ENCODE peak calls at places on chromosome 5, in five cellular contexts. One of them, this sample, is unnamed.

GRCh38 chr5:893711-894110 is 1.0 kb downstream of the TRIP13 start:
- DNase-seq in posterior vena cava: peak
- DNase-seq in iris pigment epithelial cell: no peak
- DNase-seq in stimulated activated CD4-positive, alpha-beta T cell treated with anti-CD3 and anti-CD28 coated beads, Interleukin-1b, Interleukin-23, amount 100 ng/mL, for 1 hour: no peak
- DNase-seq in GM20000: no peak
- DNase-seq in this sample: no peak

GRCh38 chr5:116234681-116235080 is 149.9 kb downstream of the COMMD10 start:
- DNase-seq in posterior vena cava: no peak
- DNase-seq in iris pigment epithelial cell: no peak
- DNase-seq in stimulated activated CD4-positive, alpha-beta T cell treated with anti-CD3 and anti-CD28 coated beads, Interleukin-1b, Interleukin-23, amount 100 ng/mL, for 1 hour: no peak
- DNase-seq in GM20000: no peak
- DNase-seq in this sample: no peak

GRCh38 chr5:147619281-147619680 is 109.4 kb upstream of the DPYSL3 start:
- DNase-seq in posterior vena cava: no peak
- DNase-seq in iris pigment epithelial cell: peak
- DNase-seq in stimulated activated CD4-positive, alpha-beta T cell treated with anti-CD3 and anti-CD28 coated beads, Interleukin-1b, Interleukin-23, amount 100 ng/mL, for 1 hour: no peak
- DNase-seq in GM20000: no peak
- DNase-seq in this sample: no peak

GRCh38 chr5:139955053-139955605 is 88.0 kb downstream of the NRG2 start:
- DNase-seq in posterior vena cava: no peak
- DNase-seq in iris pigment epithelial cell: no peak
- DNase-seq in stimulated activated CD4-positive, alpha-beta T cell treated with anti-CD3 and anti-CD28 coated beads, Interleukin-1b, Interleukin-23, amount 100 ng/mL, for 1 hour: no peak
- DNase-seq in GM20000: peak
- DNase-seq in this sample: no peak

GRCh38 chr5:132313378-132313777 is 19.2 kb downstream of the SLC22A4 start:
- DNase-seq in posterior vena cava: no peak
- DNase-seq in iris pigment epithelial cell: peak
- DNase-seq in stimulated activated CD4-positive, alpha-beta T cell treated with anti-CD3 and anti-CD28 coated beads, Interleukin-1b, Interleukin-23, amount 100 ng/mL, for 1 hour: no peak
- DNase-seq in GM20000: no peak
- DNase-seq in this sample: no peak

GRCh38 chr5:18141260-18141659 is 507.0 kb downstream of the TAF11L14 start:
- DNase-seq in posterior vena cava: no peak
- DNase-seq in iris pigment epithelial cell: no peak
- DNase-seq in stimulated activated CD4-positive, alpha-beta T cell treated with anti-CD3 and anti-CD28 coated beads, Interleukin-1b, Interleukin-23, amount 100 ng/mL, for 1 hour: no peak
- DNase-seq in GM20000: no peak
- DNase-seq in this sample: no peak

GRCh38 chr5:157558089-157558595 is 17.4 kb downstream of the ADAM19 start:
- DNase-seq in posterior vena cava: no peak
- DNase-seq in iris pigment epithelial cell: peak
- DNase-seq in stimulated activated CD4-positive, alpha-beta T cell treated with anti-CD3 and anti-CD28 coated beads, Interleukin-1b, Interleukin-23, amount 100 ng/mL, for 1 hour: no peak
- DNase-seq in GM20000: no peak
- DNase-seq in this sample: no peak

GRCh38 chr5:161094411-161094810 is 242.4 kb upstream of the ATP10B start:
- DNase-seq in posterior vena cava: no peak
- DNase-seq in iris pigment epithelial cell: peak
- DNase-seq in stimulated activated CD4-positive, alpha-beta T cell treated with anti-CD3 and anti-CD28 coated beads, Interleukin-1b, Interleukin-23, amount 100 ng/mL, for 1 hour: no peak
- DNase-seq in GM20000: no peak
- DNase-seq in this sample: no peak

GRCh38 chr5:68214472-68215207 is 916 bp upstream of the PIK3R1 start:
- DNase-seq in posterior vena cava: peak
- DNase-seq in iris pigment epithelial cell: peak
- DNase-seq in stimulated activated CD4-positive, alpha-beta T cell treated with anti-CD3 and anti-CD28 coated beads, Interleukin-1b, Interleukin-23, amount 100 ng/mL, for 1 hour: peak
- DNase-seq in GM20000: peak
- DNase-seq in this sample: no peak

GRCh38 chr5:52989025-52989780 is at the start of gene ITGA2:
- DNase-seq in posterior vena cava: peak
- DNase-seq in iris pigment epithelial cell: peak
- DNase-seq in stimulated activated CD4-positive, alpha-beta T cell treated with anti-CD3 and anti-CD28 coated beads, Interleukin-1b, Interleukin-23, amount 100 ng/mL, for 1 hour: no peak
- DNase-seq in GM20000: peak
- DNase-seq in this sample: peak

GRCh38 chr5:33734541-33734940 is 157.2 kb downstream of the ADAMTS12 start:
- DNase-seq in posterior vena cava: no peak
- DNase-seq in iris pigment epithelial cell: peak
- DNase-seq in stimulated activated CD4-positive, alpha-beta T cell treated with anti-CD3 and anti-CD28 coated beads, Interleukin-1b, Interleukin-23, amount 100 ng/mL, for 1 hour: no peak
- DNase-seq in GM20000: no peak
- DNase-seq in this sample: no peak

This sample was measured in RWPE2.